ENCODE peak calls at places on chromosomes 16 and 17, in eight cellular contexts. One of them, this sample, is unnamed.

GRCh38 chr17:44159519-44160210 is 10.8 kb upstream of the ASB16 start:
- DNase-seq in colonic mucosa: no peak
- DNase-seq in esophagus squamous epithelium: no peak
- DNase-seq in H9: no peak
- DNase-seq in mesothelial cell of epicardium: no peak
- DNase-seq in psoas muscle: no peak
- DNase-seq in brain microvascular endothelial cell: peak; percentile 35
- DNase-seq in uterus: peak; percentile 52
- DNase-seq in this sample: no peak

GRCh38 chr16:12341966-12342365 is 365.4 kb downstream of the SNX29 start:
- DNase-seq in colonic mucosa: no peak
- DNase-seq in esophagus squamous epithelium: no peak
- DNase-seq in H9: no peak
- DNase-seq in mesothelial cell of epicardium: no peak
- DNase-seq in psoas muscle: no peak
- DNase-seq in brain microvascular endothelial cell: no peak
- DNase-seq in uterus: no peak
- DNase-seq in this sample: no peak

GRCh38 chr17:63497708-63498483 is 21.0 kb downstream of the ACE start:
- DNase-seq in colonic mucosa: no peak
- DNase-seq in esophagus squamous epithelium: no peak
- DNase-seq in H9: peak; percentile 94
- DNase-seq in mesothelial cell of epicardium: no peak
- DNase-seq in psoas muscle: no peak
- DNase-seq in brain microvascular endothelial cell: no peak
- DNase-seq in uterus: no peak
- DNase-seq in this sample: no peak

GRCh38 chr17:75412455-75413317 is 7.2 kb upstream of the GRB2 start:
- DNase-seq in colonic mucosa: peak; percentile 72
- DNase-seq in esophagus squamous epithelium: no peak
- DNase-seq in H9: peak; percentile 84
- DNase-seq in mesothelial cell of epicardium: no peak
- DNase-seq in psoas muscle: peak; percentile 58
- DNase-seq in brain microvascular endothelial cell: peak; percentile 47
- DNase-seq in uterus: peak; percentile 63
- DNase-seq in this sample: peak; percentile 72

GRCh38 chr16:27286446-27286845 is 17.9 kb upstream of the NSMCE1 start:
- DNase-seq in colonic mucosa: no peak
- DNase-seq in esophagus squamous epithelium: no peak
- DNase-seq in H9: no peak
- DNase-seq in mesothelial cell of epicardium: no peak
- DNase-seq in psoas muscle: no peak
- DNase-seq in brain microvascular endothelial cell: peak; percentile 93
- DNase-seq in uterus: peak; percentile 31
- DNase-seq in this sample: no peak

GRCh38 chr17:83081561-83082201 is 2.3 kb downstream of the METRNL start:
- DNase-seq in colonic mucosa: peak; percentile 91
- DNase-seq in esophagus squamous epithelium: no peak
- DNase-seq in H9: no peak
- DNase-seq in mesothelial cell of epicardium: no peak
- DNase-seq in psoas muscle: peak; percentile 75
- DNase-seq in brain microvascular endothelial cell: no peak
- DNase-seq in uterus: no peak
- DNase-seq in this sample: peak; percentile 83

GRCh38 chr16:4081577-4082021 is 34.6 kb downstream of the ADCY9 start:
- DNase-seq in colonic mucosa: no peak
- DNase-seq in esophagus squamous epithelium: no peak
- DNase-seq in H9: no peak
- DNase-seq in mesothelial cell of epicardium: no peak
- DNase-seq in psoas muscle: no peak
- DNase-seq in brain microvascular endothelial cell: peak; percentile 19
- DNase-seq in uterus: peak; percentile 34
- DNase-seq in this sample: no peak

GRCh38 chr17:73118876-73119485 is 26.5 kb upstream of the SLC39A11 start:
- DNase-seq in colonic mucosa: no peak
- DNase-seq in esophagus squamous epithelium: no peak
- DNase-seq in H9: no peak
- DNase-seq in mesothelial cell of epicardium: no peak
- DNase-seq in psoas muscle: no peak
- DNase-seq in brain microvascular endothelial cell: no peak
- DNase-seq in uterus: no peak
- DNase-seq in this sample: no peak

GRCh38 chr17:81120149-81120484 is 45.2 kb upstream of the PVALEF start:
- DNase-seq in colonic mucosa: no peak
- DNase-seq in esophagus squamous epithelium: no peak
- DNase-seq in H9: no peak
- DNase-seq in mesothelial cell of epicardium: no peak
- DNase-seq in psoas muscle: no peak
- DNase-seq in brain microvascular endothelial cell: no peak
- DNase-seq in uterus: no peak
- DNase-seq in this sample: no peak

GRCh38 chr16:28298511-28298878 is 6.2 kb downstream of the SBK1 start:
- DNase-seq in colonic mucosa: no peak
- DNase-seq in esophagus squamous epithelium: no peak
- DNase-seq in H9: peak; percentile 60
- DNase-seq in mesothelial cell of epicardium: no peak
- DNase-seq in psoas muscle: no peak
- DNase-seq in brain microvascular endothelial cell: no peak
- DNase-seq in uterus: no peak
- DNase-seq in this sample: no peak

GRCh38 chr17:42312285-42313130 is 24.2 kb downstream of the STAT5A start:
- DNase-seq in colonic mucosa: peak; percentile 79
- DNase-seq in esophagus squamous epithelium: no peak
- DNase-seq in H9: peak; percentile 96
- DNase-seq in mesothelial cell of epicardium: peak; percentile 65
- DNase-seq in psoas muscle: peak; percentile 94
- DNase-seq in brain microvascular endothelial cell: peak; percentile 52
- DNase-seq in uterus: peak; percentile 88
- DNase-seq in this sample: peak; percentile 61

GRCh38 chr16:65446441-65446840 is 324.6 kb upstream of the CDH11 start:
- DNase-seq in colonic mucosa: no peak
- DNase-seq in esophagus squamous epithelium: no peak
- DNase-seq in H9: no peak
- DNase-seq in mesothelial cell of epicardium: no peak
- DNase-seq in psoas muscle: no peak
- DNase-seq in brain microvascular endothelial cell: no peak
- DNase-seq in uterus: no peak
- DNase-seq in this sample: no peak

GRCh38 chr17:16425202-16425601 is 9.8 kb downstream of the TRPV2 start:
- DNase-seq in colonic mucosa: no peak
- DNase-seq in esophagus squamous epithelium: no peak
- DNase-seq in H9: no peak
- DNase-seq in mesothelial cell of epicardium: no peak
- DNase-seq in psoas muscle: no peak
- DNase-seq in brain microvascular endothelial cell: no peak
- DNase-seq in uterus: no peak
- DNase-seq in this sample: no peak

GRCh38 chr16:87570938-87571867 is 31.1 kb upstream of the JPH3 start:
- DNase-seq in colonic mucosa: peak; percentile 41
- DNase-seq in esophagus squamous epithelium: no peak
- DNase-seq in H9: peak; percentile 85
- DNase-seq in mesothelial cell of epicardium: no peak
- DNase-seq in psoas muscle: no peak
- DNase-seq in brain microvascular endothelial cell: no peak
- DNase-seq in uterus: no peak
- DNase-seq in this sample: no peak

GRCh38 chr17:28961391-28961790 is 10.1 kb upstream of the PHF12 start:
- DNase-seq in colonic mucosa: no peak
- DNase-seq in esophagus squamous epithelium: no peak
- DNase-seq in H9: no peak
- DNase-seq in mesothelial cell of epicardium: no peak
- DNase-seq in psoas muscle: no peak
- DNase-seq in brain microvascular endothelial cell: no peak
- DNase-seq in uterus: no peak
- DNase-seq in this sample: no peak

GRCh38 chr16:72910875-72911274 is 137.1 kb downstream of the ZFHX3 start:
- DNase-seq in colonic mucosa: no peak
- DNase-seq in esophagus squamous epithelium: no peak
- DNase-seq in H9: no peak
- DNase-seq in mesothelial cell of epicardium: no peak
- DNase-seq in psoas muscle: no peak
- DNase-seq in brain microvascular endothelial cell: no peak
- DNase-seq in uterus: no peak
- DNase-seq in this sample: no peak

GRCh38 chr17:5011928-5012327 is 14.2 kb downstream of the KIF1C start:
- DNase-seq in colonic mucosa: no peak
- DNase-seq in esophagus squamous epithelium: no peak
- DNase-seq in H9: no peak
- DNase-seq in mesothelial cell of epicardium: no peak
- DNase-seq in psoas muscle: no peak
- DNase-seq in brain microvascular endothelial cell: peak; percentile 63
- DNase-seq in uterus: no peak
- DNase-seq in this sample: no peak

GRCh38 chr17:34283571-34283970 is 2.0 kb upstream of the CCL11 start:
- DNase-seq in colonic mucosa: no peak
- DNase-seq in esophagus squamous epithelium: no peak
- DNase-seq in H9: no peak
- DNase-seq in mesothelial cell of epicardium: no peak
- DNase-seq in psoas muscle: no peak
- DNase-seq in brain microvascular endothelial cell: no peak
- DNase-seq in uterus: no peak
- DNase-seq in this sample: no peak
- TF ChIP-seq CTCF in colonic mucosa: no peak
- TF ChIP-seq CTCF in esophagus squamous epithelium: no peak
- TF ChIP-seq CTCF in H9: no peak
- TF ChIP-seq CTCF in mesothelial cell of epicardium: no peak
- TF ChIP-seq CTCF in psoas muscle: no peak
- TF ChIP-seq CTCF in brain microvascular endothelial cell: no peak
- TF ChIP-seq CTCF in uterus: no peak
- TF ChIP-seq CTCF in this sample: no peak

DNA sequence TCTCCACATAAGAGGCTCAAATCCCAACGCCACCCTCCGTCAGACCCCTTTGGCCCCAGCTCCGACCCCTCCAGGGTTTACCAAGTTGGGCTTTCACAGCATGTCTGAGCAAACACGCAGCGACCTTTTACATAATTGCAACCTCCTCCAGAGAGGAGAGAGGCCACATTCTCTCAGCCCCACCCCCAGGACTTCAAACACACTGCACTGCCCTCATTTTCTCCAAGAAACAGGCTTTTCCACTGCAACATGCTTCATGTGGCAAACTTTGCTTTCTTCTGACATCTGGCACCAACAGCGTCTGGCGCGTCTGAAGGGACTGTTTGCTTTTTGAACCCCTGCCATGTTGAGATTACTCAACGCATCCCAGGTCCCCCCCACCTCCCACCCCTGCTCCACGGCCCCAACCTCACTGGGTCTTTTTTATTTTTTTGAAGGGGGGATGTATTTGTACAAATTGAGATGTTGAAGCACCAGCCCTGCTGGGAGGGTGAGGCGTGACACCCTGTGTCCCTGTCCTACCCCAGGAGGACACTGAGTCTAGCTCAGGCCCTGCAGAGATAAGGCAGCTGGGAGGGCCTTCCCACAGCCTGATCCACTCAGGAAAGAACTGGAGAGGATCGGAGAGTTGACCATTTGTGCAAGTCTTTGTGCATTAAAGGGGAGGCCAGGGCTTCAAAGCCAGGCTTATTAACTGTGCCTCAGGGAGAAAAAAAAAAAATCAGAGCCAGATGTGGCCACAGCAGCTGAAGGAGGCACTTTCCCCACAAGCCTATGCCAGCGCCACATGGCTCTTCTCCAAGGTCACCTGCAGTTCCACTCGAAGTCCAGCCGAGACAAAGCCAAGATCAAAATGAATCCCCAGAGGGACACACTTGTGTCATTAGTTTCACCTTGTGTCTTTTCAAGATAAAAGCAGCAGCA is 29.7 kb downstream of the AXIN2 start:
- DNase-seq in colonic mucosa: no peak
- DNase-seq in esophagus squamous epithelium: no peak
- DNase-seq in H9: no peak
- DNase-seq in mesothelial cell of epicardium: no peak
- DNase-seq in psoas muscle: peak; percentile 70
- DNase-seq in brain microvascular endothelial cell: no peak
- DNase-seq in uterus: peak; percentile 80
- DNase-seq in this sample: no peak
- TF ChIP-seq CTCF in colonic mucosa: no peak
- TF ChIP-seq CTCF in esophagus squamous epithelium: no peak
- TF ChIP-seq CTCF in H9: peak; percentile 37
- TF ChIP-seq CTCF in mesothelial cell of epicardium: peak; percentile 59
- TF ChIP-seq CTCF in psoas muscle: no peak
- TF ChIP-seq CTCF in brain microvascular endothelial cell: peak; percentile 50
- TF ChIP-seq CTCF in uterus: no peak
- TF ChIP-seq CTCF in this sample: no peak

GRCh38 chr17:46823657-46824056 is 5.2 kb upstream of the WNT3 start:
- DNase-seq in colonic mucosa: no peak
- DNase-seq in esophagus squamous epithelium: no peak
- DNase-seq in H9: no peak
- DNase-seq in mesothelial cell of epicardium: no peak
- DNase-seq in psoas muscle: peak; percentile 11
- DNase-seq in brain microvascular endothelial cell: no peak
- DNase-seq in uterus: no peak
- DNase-seq in this sample: no peak
- TF ChIP-seq CTCF in colonic mucosa: no peak
- TF ChIP-seq CTCF in esophagus squamous epithelium: no peak
- TF ChIP-seq CTCF in H9: no peak
- TF ChIP-seq CTCF in mesothelial cell of epicardium: no peak
- TF ChIP-seq CTCF in psoas muscle: no peak
- TF ChIP-seq CTCF in brain microvascular endothelial cell: no peak
- TF ChIP-seq CTCF in uterus: no peak
- TF ChIP-seq CTCF in this sample: no peak

DNA sequence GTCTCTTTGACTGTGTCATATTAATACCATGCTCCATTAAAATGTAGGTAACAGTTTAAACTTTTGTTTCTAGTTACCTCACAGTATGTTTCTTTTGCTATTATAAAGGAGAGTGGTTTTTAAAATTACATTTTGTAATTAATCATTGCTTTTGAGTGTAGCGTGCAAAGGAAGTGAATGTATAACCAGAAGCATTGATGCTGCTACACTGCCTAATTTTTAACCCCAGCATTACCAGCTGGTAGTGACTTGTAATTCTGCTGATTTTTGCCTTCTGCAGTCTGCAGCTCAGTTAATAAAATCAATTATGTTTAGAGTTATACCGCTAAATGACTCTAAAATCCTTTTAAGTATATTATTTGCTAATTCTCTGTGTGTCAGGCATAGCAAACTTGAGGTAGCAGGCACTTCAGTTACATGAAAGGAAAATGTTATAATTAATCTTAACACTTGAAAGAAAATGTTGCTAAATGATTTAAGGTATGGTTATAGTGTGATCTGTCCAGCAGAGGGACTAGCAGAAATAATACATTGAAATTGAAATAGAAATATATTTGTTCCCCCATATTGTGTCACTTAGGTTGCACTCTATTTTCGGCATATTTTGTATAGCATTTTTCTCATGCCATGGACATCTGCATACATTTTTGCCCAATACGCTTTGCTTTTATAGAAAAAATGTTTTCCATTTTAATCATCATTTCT is 388.5 kb downstream of the CNTNAP4 start:
- DNase-seq in colonic mucosa: no peak
- DNase-seq in esophagus squamous epithelium: no peak
- DNase-seq in H9: no peak
- DNase-seq in mesothelial cell of epicardium: no peak
- DNase-seq in psoas muscle: no peak
- DNase-seq in brain microvascular endothelial cell: no peak
- DNase-seq in uterus: no peak
- DNase-seq in this sample: no peak
- TF ChIP-seq CTCF in colonic mucosa: no peak
- TF ChIP-seq CTCF in esophagus squamous epithelium: no peak
- TF ChIP-seq CTCF in H9: no peak
- TF ChIP-seq CTCF in mesothelial cell of epicardium: peak; percentile 33
- TF ChIP-seq CTCF in psoas muscle: no peak
- TF ChIP-seq CTCF in brain microvascular endothelial cell: no peak
- TF ChIP-seq CTCF in uterus: no peak
- TF ChIP-seq CTCF in this sample: no peak